ENCODE peak calls at places on chromosomes 1 and 21, in seven cellular contexts. One of them, this sample, is unnamed.

GRCh38 chr1:205049479-205049878 is 6.5 kb downstream of the CNTN2 start:
- DNase-seq in adrenal gland: no peak
- DNase-seq in naive thymus-derived CD4-positive, alpha-beta T cell: no peak
- DNase-seq in GM23248: no peak
- DNase-seq in AG09309: no peak
- DNase-seq in left lung: no peak
- DNase-seq in foreskin fibroblast: no peak
- DNase-seq in this sample: no peak

GRCh38 chr1:20703124-20703756 is 14.6 kb downstream of the KIF17 start:
- DNase-seq in adrenal gland: no peak
- DNase-seq in naive thymus-derived CD4-positive, alpha-beta T cell: no peak
- DNase-seq in GM23248: no peak
- DNase-seq in AG09309: no peak
- DNase-seq in left lung: no peak
- DNase-seq in foreskin fibroblast: no peak
- DNase-seq in this sample: no peak

GRCh38 chr1:230122361-230123279 is 55.6 kb downstream of the GALNT2 start:
- DNase-seq in adrenal gland: no peak
- DNase-seq in naive thymus-derived CD4-positive, alpha-beta T cell: no peak
- DNase-seq in GM23248: no peak
- DNase-seq in AG09309: no peak
- DNase-seq in left lung: no peak
- DNase-seq in foreskin fibroblast: no peak
- DNase-seq in this sample: no peak

GRCh38 chr1:153546371-153546770 is 765 bp upstream of the S100A4 start:
- DNase-seq in adrenal gland: no peak
- DNase-seq in naive thymus-derived CD4-positive, alpha-beta T cell: no peak
- DNase-seq in GM23248: no peak
- DNase-seq in AG09309: no peak
- DNase-seq in left lung: no peak
- DNase-seq in foreskin fibroblast: no peak
- DNase-seq in this sample: no peak

GRCh38 chr1:199978408-199978940 is 49.0 kb upstream of the NR5A2 start:
- DNase-seq in adrenal gland: no peak
- DNase-seq in naive thymus-derived CD4-positive, alpha-beta T cell: no peak
- DNase-seq in GM23248: peak
- DNase-seq in AG09309: no peak
- DNase-seq in left lung: no peak
- DNase-seq in foreskin fibroblast: no peak
- DNase-seq in this sample: no peak

GRCh38 chr1:7810395-7810794 is 26.3 kb downstream of the PER3 start:
- DNase-seq in adrenal gland: peak
- DNase-seq in naive thymus-derived CD4-positive, alpha-beta T cell: no peak
- DNase-seq in GM23248: peak
- DNase-seq in AG09309: peak
- DNase-seq in left lung: peak
- DNase-seq in foreskin fibroblast: peak
- DNase-seq in this sample: no peak

GRCh38 chr1:43962324-43962723 is 7.5 kb upstream of the DPH2 start:
- DNase-seq in adrenal gland: no peak
- DNase-seq in naive thymus-derived CD4-positive, alpha-beta T cell: no peak
- DNase-seq in GM23248: no peak
- DNase-seq in AG09309: no peak
- DNase-seq in left lung: no peak
- DNase-seq in foreskin fibroblast: no peak
- DNase-seq in this sample: no peak

GRCh38 chr21:28810826-28811524 is 181.7 kb downstream of the LTN1 start:
- DNase-seq in adrenal gland: no peak
- DNase-seq in naive thymus-derived CD4-positive, alpha-beta T cell: no peak
- DNase-seq in GM23248: no peak
- DNase-seq in AG09309: no peak
- DNase-seq in left lung: no peak
- DNase-seq in foreskin fibroblast: no peak
- DNase-seq in this sample: no peak

GRCh38 chr21:36703123-36703522 is 4.2 kb downstream of the SIM2 start:
- DNase-seq in adrenal gland: no peak
- DNase-seq in naive thymus-derived CD4-positive, alpha-beta T cell: no peak
- DNase-seq in GM23248: no peak
- DNase-seq in AG09309: no peak
- DNase-seq in left lung: no peak
- DNase-seq in foreskin fibroblast: no peak
- DNase-seq in this sample: no peak

GRCh38 chr1:11967028-11967547 is 13.2 kb upstream of the MFN2 start:
- DNase-seq in adrenal gland: no peak
- DNase-seq in naive thymus-derived CD4-positive, alpha-beta T cell: peak
- DNase-seq in GM23248: peak
- DNase-seq in AG09309: no peak
- DNase-seq in left lung: no peak
- DNase-seq in foreskin fibroblast: peak
- DNase-seq in this sample: peak

GRCh38 chr1:27816921-27817630 is 13.5 kb upstream of the PPP1R8 start:
- DNase-seq in adrenal gland: no peak
- DNase-seq in naive thymus-derived CD4-positive, alpha-beta T cell: no peak
- DNase-seq in GM23248: peak
- DNase-seq in AG09309: peak
- DNase-seq in left lung: no peak
- DNase-seq in foreskin fibroblast: peak
- DNase-seq in this sample: no peak

GRCh38 chr1:239040523-239040922 is 345.8 kb upstream of the CHRM3 start:
- DNase-seq in adrenal gland: no peak
- DNase-seq in naive thymus-derived CD4-positive, alpha-beta T cell: no peak
- DNase-seq in GM23248: no peak
- DNase-seq in AG09309: no peak
- DNase-seq in left lung: no peak
- DNase-seq in foreskin fibroblast: no peak
- DNase-seq in this sample: no peak

GRCh38 chr1:230797376-230798186 is 50.4 kb downstream of the CAPN9 start:
- DNase-seq in adrenal gland: peak
- DNase-seq in naive thymus-derived CD4-positive, alpha-beta T cell: peak
- DNase-seq in GM23248: peak
- DNase-seq in AG09309: peak
- DNase-seq in left lung: no peak
- DNase-seq in foreskin fibroblast: peak
- DNase-seq in this sample: peak

GRCh38 chr1:200354243-200354642 is 55.6 kb downstream of the ZNF281 start:
- DNase-seq in adrenal gland: no peak
- DNase-seq in naive thymus-derived CD4-positive, alpha-beta T cell: no peak
- DNase-seq in GM23248: peak
- DNase-seq in AG09309: no peak
- DNase-seq in left lung: no peak
- DNase-seq in foreskin fibroblast: no peak
- DNase-seq in this sample: no peak

GRCh38 chr1:187226396-187226795 is 397.6 kb downstream of the PLA2G4A start:
- DNase-seq in adrenal gland: no peak
- DNase-seq in naive thymus-derived CD4-positive, alpha-beta T cell: no peak
- DNase-seq in GM23248: peak
- DNase-seq in AG09309: no peak
- DNase-seq in left lung: no peak
- DNase-seq in foreskin fibroblast: peak
- DNase-seq in this sample: no peak

GRCh38 chr1:5577255-5578040 is 414.8 kb downstream of the NPHP4 start:
- DNase-seq in adrenal gland: no peak
- DNase-seq in naive thymus-derived CD4-positive, alpha-beta T cell: no peak
- DNase-seq in GM23248: no peak
- DNase-seq in AG09309: no peak
- DNase-seq in left lung: no peak
- DNase-seq in foreskin fibroblast: no peak
- DNase-seq in this sample: no peak

GRCh38 chr1:91891969-91892368 is 6.0 kb upstream of the TGFBR3 start:
- DNase-seq in adrenal gland: peak
- DNase-seq in naive thymus-derived CD4-positive, alpha-beta T cell: no peak
- DNase-seq in GM23248: no peak
- DNase-seq in AG09309: no peak
- DNase-seq in left lung: no peak
- DNase-seq in foreskin fibroblast: peak
- DNase-seq in this sample: no peak

DNA sequence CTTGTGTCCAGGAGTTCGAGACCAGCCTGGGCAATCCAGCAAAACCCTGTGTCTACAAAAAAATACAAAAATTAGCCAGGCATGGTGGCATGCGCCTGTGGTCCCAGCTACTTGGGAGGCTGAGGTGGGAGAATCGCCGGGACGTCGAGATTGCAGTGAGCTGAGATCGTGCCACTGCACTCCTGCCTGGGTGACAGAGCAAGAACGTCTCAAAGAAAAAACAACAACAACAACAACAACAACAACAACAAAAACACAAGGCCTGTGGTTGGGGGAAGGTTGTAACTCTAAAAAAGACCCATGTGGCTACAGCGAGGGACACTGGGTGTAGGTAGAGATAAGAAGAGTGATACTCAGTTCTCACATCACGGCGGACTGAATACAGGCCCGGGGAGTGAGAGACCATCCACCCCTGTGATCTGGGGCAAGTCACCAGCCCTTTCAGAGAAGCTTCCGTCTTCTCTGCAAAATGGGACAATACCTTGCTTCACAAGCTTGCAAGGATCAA is 848 bp upstream of the CDC42 start:
- DNase-seq in adrenal gland: no peak
- DNase-seq in naive thymus-derived CD4-positive, alpha-beta T cell: no peak
- DNase-seq in GM23248: no peak
- DNase-seq in AG09309: no peak
- DNase-seq in left lung: no peak
- DNase-seq in foreskin fibroblast: no peak
- DNase-seq in this sample: no peak
- H3K4me3 ChIP-seq in adrenal gland: no peak
- H3K4me3 ChIP-seq in naive thymus-derived CD4-positive, alpha-beta T cell: peak
- H3K4me3 ChIP-seq in GM23248: no peak
- H3K4me3 ChIP-seq in AG09309: no peak
- H3K4me3 ChIP-seq in left lung: no peak
- H3K4me3 ChIP-seq in foreskin fibroblast: no peak
- H3K4me3 ChIP-seq in this sample: peak

GRCh38 chr21:46092811-46093667 is 4.9 kb upstream of the COL6A2 start:
- DNase-seq in adrenal gland: no peak
- DNase-seq in naive thymus-derived CD4-positive, alpha-beta T cell: no peak
- DNase-seq in GM23248: peak
- DNase-seq in AG09309: no peak
- DNase-seq in left lung: no peak
- DNase-seq in foreskin fibroblast: peak
- DNase-seq in this sample: peak
- H3K4me3 ChIP-seq in adrenal gland: no peak
- H3K4me3 ChIP-seq in naive thymus-derived CD4-positive, alpha-beta T cell: no peak
- H3K4me3 ChIP-seq in GM23248: peak
- H3K4me3 ChIP-seq in AG09309: no peak
- H3K4me3 ChIP-seq in left lung: no peak
- H3K4me3 ChIP-seq in foreskin fibroblast: no peak
- H3K4me3 ChIP-seq in this sample: no peak

GRCh38 chr1:154955718-154956513 is at the start of gene PBXIP1:
- DNase-seq in adrenal gland: peak
- DNase-seq in naive thymus-derived CD4-positive, alpha-beta T cell: peak
- DNase-seq in GM23248: peak
- DNase-seq in AG09309: peak
- DNase-seq in left lung: peak
- DNase-seq in foreskin fibroblast: peak
- DNase-seq in this sample: peak

GRCh38 chr1:154953611-154954038 is 2.3 kb downstream of the PBXIP1 start:
- DNase-seq in adrenal gland: no peak
- DNase-seq in naive thymus-derived CD4-positive, alpha-beta T cell: no peak
- DNase-seq in GM23248: no peak
- DNase-seq in AG09309: no peak
- DNase-seq in left lung: no peak
- DNase-seq in foreskin fibroblast: no peak
- DNase-seq in this sample: no peak

GRCh38 chr1:154955039-154955717 is 721 bp downstream of the PBXIP1 start:
- DNase-seq in adrenal gland: peak
- DNase-seq in naive thymus-derived CD4-positive, alpha-beta T cell: peak
- DNase-seq in GM23248: peak
- DNase-seq in AG09309: no peak
- DNase-seq in left lung: no peak
- DNase-seq in foreskin fibroblast: peak
- DNase-seq in this sample: peak

GRCh38 chr1:154952664-154953063 is 3.2 kb downstream of the PBXIP1 start:
- DNase-seq in adrenal gland: no peak
- DNase-seq in naive thymus-derived CD4-positive, alpha-beta T cell: no peak
- DNase-seq in GM23248: no peak
- DNase-seq in AG09309: no peak
- DNase-seq in left lung: no peak
- DNase-seq in foreskin fibroblast: no peak
- DNase-seq in this sample: no peak

DNA sequence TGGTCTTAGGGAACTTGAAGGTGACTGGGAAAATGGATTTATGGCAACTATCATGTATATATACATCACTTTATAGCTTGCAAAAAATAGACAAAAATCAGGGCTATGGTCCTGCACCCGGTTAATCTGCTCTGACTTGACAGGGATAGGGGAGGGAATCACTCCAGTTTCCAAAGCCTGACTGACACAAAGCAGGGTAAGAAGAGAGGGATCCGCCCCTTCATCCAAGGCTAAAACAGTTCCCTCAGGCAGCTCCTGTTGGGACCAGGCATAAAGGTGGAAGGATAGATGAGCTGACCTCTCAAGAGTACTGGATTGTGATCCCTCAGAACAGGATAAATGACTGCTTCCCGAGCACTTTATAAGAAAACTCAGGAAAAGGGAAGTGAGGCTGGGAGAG is 1.4 kb downstream of the PBXIP1 start:
- DNase-seq in adrenal gland: no peak
- DNase-seq in naive thymus-derived CD4-positive, alpha-beta T cell: no peak
- DNase-seq in GM23248: no peak
- DNase-seq in AG09309: no peak
- DNase-seq in left lung: no peak
- DNase-seq in foreskin fibroblast: no peak
- DNase-seq in this sample: no peak
- H3K4me3 ChIP-seq in adrenal gland: no peak
- H3K4me3 ChIP-seq in naive thymus-derived CD4-positive, alpha-beta T cell: peak
- H3K4me3 ChIP-seq in GM23248: no peak
- H3K4me3 ChIP-seq in AG09309: no peak
- H3K4me3 ChIP-seq in left lung: no peak
- H3K4me3 ChIP-seq in foreskin fibroblast: peak
- H3K4me3 ChIP-seq in this sample: no peak

GRCh38 chr1:98044071-98044697 is 123.3 kb upstream of the DPYD start:
- DNase-seq in adrenal gland: no peak
- DNase-seq in naive thymus-derived CD4-positive, alpha-beta T cell: no peak
- DNase-seq in GM23248: peak
- DNase-seq in AG09309: no peak
- DNase-seq in left lung: no peak
- DNase-seq in foreskin fibroblast: peak
- DNase-seq in this sample: peak
- H3K4me3 ChIP-seq in adrenal gland: no peak
- H3K4me3 ChIP-seq in naive thymus-derived CD4-positive, alpha-beta T cell: no peak
- H3K4me3 ChIP-seq in GM23248: peak
- H3K4me3 ChIP-seq in AG09309: peak
- H3K4me3 ChIP-seq in left lung: no peak
- H3K4me3 ChIP-seq in foreskin fibroblast: peak
- H3K4me3 ChIP-seq in this sample: no peak

GRCh38 chr1:181733486-181733885 is 250.2 kb downstream of the CACNA1E start:
- DNase-seq in adrenal gland: no peak
- DNase-seq in naive thymus-derived CD4-positive, alpha-beta T cell: no peak
- DNase-seq in GM23248: no peak
- DNase-seq in AG09309: no peak
- DNase-seq in left lung: no peak
- DNase-seq in foreskin fibroblast: no peak
- DNase-seq in this sample: no peak
- H3K4me3 ChIP-seq in adrenal gland: no peak
- H3K4me3 ChIP-seq in naive thymus-derived CD4-positive, alpha-beta T cell: no peak
- H3K4me3 ChIP-seq in GM23248: no peak
- H3K4me3 ChIP-seq in AG09309: no peak
- H3K4me3 ChIP-seq in left lung: no peak
- H3K4me3 ChIP-seq in foreskin fibroblast: no peak
- H3K4me3 ChIP-seq in this sample: no peak

GRCh38 chr1:10866314-10867091 is 70.1 kb upstream of the CASZ1 start:
- DNase-seq in adrenal gland: no peak
- DNase-seq in naive thymus-derived CD4-positive, alpha-beta T cell: peak
- DNase-seq in GM23248: peak
- DNase-seq in AG09309: no peak
- DNase-seq in left lung: no peak
- DNase-seq in foreskin fibroblast: peak
- DNase-seq in this sample: no peak
- H3K4me3 ChIP-seq in adrenal gland: no peak
- H3K4me3 ChIP-seq in naive thymus-derived CD4-positive, alpha-beta T cell: no peak
- H3K4me3 ChIP-seq in GM23248: peak
- H3K4me3 ChIP-seq in AG09309: peak
- H3K4me3 ChIP-seq in left lung: peak
- H3K4me3 ChIP-seq in foreskin fibroblast: peak
- H3K4me3 ChIP-seq in this sample: peak